ENCODE peak calls at places on chromosomes 16 and 17, in six cellular contexts. H is WTC11, N is NCI-H1930, K is Daoy, G is psoas muscle, I is ELR. A is an unnamed sample.

GRCh38 chr16:77499373-77500285 is 64.8 kb upstream of the ADAMTS18 start:
- DNase-seq in H (peak; percentile 8), N (no peak), K (peak; percentile 90), G (peak; percentile 53), I (no peak), A (peak; percentile 85)

GRCh38 chr17:80492343-80493136 is 16.1 kb upstream of the NPTX1 start:
- DNase-seq in H (no peak), N (no peak), K (no peak), G (peak; percentile 34), I (no peak), A (no peak)

GRCh38 chr17:48549909-48550308 is 5.0 kb upstream of the HOXB2 start:
- DNase-seq in H (no peak), N (no peak), K (no peak), G (no peak), I (no peak), A (no peak)

GRCh38 chr17:73368085-73368631 is 56.4 kb upstream of the CDC42EP4 start:
- DNase-seq in H (no peak), N (no peak), K (no peak), G (no peak), I (no peak), A (no peak)

GRCh38 chr16:87050142-87050541 is 267.1 kb downstream of the C16orf95 start:
- DNase-seq in H (no peak), N (no peak), K (no peak), G (no peak), I (no peak), A (no peak)

GRCh38 chr17:80501739-80502577 is 25.6 kb upstream of the NPTX1 start:
- DNase-seq in H (no peak), N (no peak), K (no peak), G (no peak), I (peak; percentile 94), A (peak; percentile 33)

GRCh38 chr16:67200491-67200890 is 1.6 kb downstream of the ELMO3 start:
- DNase-seq in H (no peak), N (no peak), K (no peak), G (no peak), I (no peak), A (no peak)

GRCh38 chr17:75512946-75513666 is 2.2 kb downstream of the CASKIN2 start:
- DNase-seq in H (no peak), N (no peak), K (no peak), G (no peak), I (peak; percentile 47), A (no peak)

GRCh38 chr17:81354944-81355327 is 40.3 kb upstream of the BAHCC1 start:
- DNase-seq in H (no peak), N (no peak), K (no peak), G (no peak), I (no peak), A (no peak)

GRCh38 chr17:80774643-80775281 is 216.9 kb upstream of the CHMP6 start:
- DNase-seq in H (no peak), N (no peak), K (no peak), G (no peak), I (no peak), A (no peak)

GRCh38 chr17:45844695-45845375 is at the start of gene SPPL2C:
- DNase-seq in H (no peak), N (no peak), K (no peak), G (no peak), I (no peak), A (no peak)

GRCh38 chr16:74724820-74725549 is 24.3 kb upstream of the MLKL start:
- DNase-seq in H (no peak), N (no peak), K (peak; percentile 85), G (peak; percentile 36), I (peak; percentile 86), A (peak; percentile 84)

GRCh38 chr17:2393184-2393953 is 7.5 kb downstream of the MNT start:
- DNase-seq in H (peak; percentile 83), N (peak; percentile 82), K (peak; percentile 95), G (peak; percentile 95), I (peak; percentile 93), A (peak; percentile 77)

GRCh38 chr17:82693168-82693867 is 5.2 kb downstream of the RAB40B start:
- DNase-seq in H (no peak), N (no peak), K (no peak), G (peak; percentile 42), I (no peak), A (no peak)

GRCh38 chr17:75694536-75694935 is 26.7 kb upstream of the ITGB4 start:
- DNase-seq in H (no peak), N (no peak), K (no peak), G (peak; percentile 71), I (no peak), A (no peak)

GRCh38 chr17:59483860-59484259 is 81.5 kb upstream of the DHX40 start:
- DNase-seq in H (no peak), N (no peak), K (no peak), G (no peak), I (no peak), A (no peak)

GRCh38 chr17:15023589-15023988 is 241.5 kb downstream of the PMP22 start:
- DNase-seq in H (no peak), N (no peak), K (peak; percentile 14), G (no peak), I (peak; percentile 23), A (peak; percentile 7)

GRCh38 chr16:28237754-28238357 is 26.1 kb upstream of the XPO6 start:
- DNase-seq in H (no peak), N (no peak), K (no peak), G (no peak), I (no peak), A (peak; percentile 50)

GRCh38 chr17:47649153-47649971 is at the start of gene KPNB1:
- DNase-seq in H (peak; percentile 99), N (peak; percentile 99), K (peak; percentile 100), G (peak; percentile 100), I (peak; percentile 100), A (peak; percentile 100)

GRCh38 chr17:64773836-64774761 is 112.0 kb upstream of the SMURF2 start:
- DNase-seq in H (peak; percentile 88), N (no peak), K (peak; percentile 77), G (peak; percentile 63), I (peak; percentile 88), A (peak; percentile 63)

GRCh38 chr17:4559851-4560820 is at the start of gene GGT6:
- DNase-seq in H (no peak), N (no peak), K (no peak), G (peak; percentile 45), I (no peak), A (no peak)

GRCh38 chr17:10265100-10265810 is 66.8 kb upstream of the GAS7 start:
- DNase-seq in H (no peak), N (no peak), K (peak; percentile 83), G (no peak), I (no peak), A (no peak)

GRCh38 chr16:9128346-9129342 is 37.2 kb downstream of the HAPSTR1 start:
- DNase-seq in H (no peak), N (no peak), K (no peak), G (no peak), I (no peak), A (no peak)

GRCh38 chr17:1626333-1626732 is 2.3 kb downstream of the SLC43A2 start:
- DNase-seq in H (no peak), N (no peak), K (no peak), G (no peak), I (no peak), A (no peak)

GRCh38 chr17:76501018-76501826 is at the start of gene RHBDF2:
- DNase-seq in H (peak; percentile 95), N (peak; percentile 63), K (peak; percentile 85), G (peak; percentile 93), I (peak; percentile 84), A (peak; percentile 63)

GRCh38 chr17:30588798-30589247 is 111.6 kb downstream of the GOSR1 start:
- DNase-seq in H (no peak), N (no peak), K (no peak), G (no peak), I (no peak), A (no peak)

GRCh38 chr16:53773150-53773846 is 69.3 kb downstream of the FTO start:
- DNase-seq in H (peak; percentile 15), N (peak; percentile 14), K (peak; percentile 67), G (no peak), I (peak; percentile 79), A (peak; percentile 66)

GRCh38 chr16:48059936-48060335 is 95.9 kb downstream of the ABCC12 start:
- DNase-seq in H (no peak), N (no peak), K (no peak), G (no peak), I (no peak), A (no peak)

GRCh38 chr17:31700973-31701372 is 158.1 kb downstream of the COPRS start:
- DNase-seq in H (no peak), N (no peak), K (no peak), G (no peak), I (no peak), A (no peak)

A was measured in HT1080.